ENCODE peak calls at places on chromosomes 13 and 19, in four cellular contexts. A, L, Q and B are unnamed samples.

GRCh38 chr19:32012886-32013635 is 332.3 kb upstream of the ZNF507 start:
- DNase-seq in A (no peak), L (peak), Q (no peak), B (no peak)

GRCh38 chr19:30204721-30205120 is 167.5 kb upstream of the ZNF536 start:
- DNase-seq in A (no peak), L (no peak), Q (no peak), B (no peak)

GRCh38 chr13:21823949-21824348 is 153.1 kb downstream of the FGF9 start:
- DNase-seq in A (no peak), L (no peak), Q (no peak), B (no peak)

GRCh38 chr13:109494955-109495354 is 291.4 kb downstream of the IRS2 start:
- DNase-seq in A (no peak), L (peak), Q (no peak), B (no peak)

GRCh38 chr13:50116430-50116973 is 101.3 kb downstream of the KCNRG start:
- DNase-seq in A (no peak), L (peak), Q (peak), B (no peak)

GRCh38 chr19:56837892-56838679 is 2.4 kb downstream of the PEG3 start:
- DNase-seq in A (no peak), L (peak), Q (peak), B (no peak)

GRCh38 chr13:104796581-104796980 is 1730.4 kb upstream of the SLC10A2 start:
- DNase-seq in A (no peak), L (no peak), Q (no peak), B (no peak)

GRCh38 chr13:65914707-65915106 is 1315.4 kb downstream of the PCDH9 start:
- DNase-seq in A (no peak), L (peak), Q (no peak), B (no peak)

GRCh38 chr19:10450191-10450852 is 30.0 kb downstream of the PDE4A start:
- DNase-seq in A (no peak), L (no peak), Q (no peak), B (no peak)

GRCh38 chr19:55300821-55301458 is 17.1 kb downstream of the BRSK1 start:
- DNase-seq in A (no peak), L (no peak), Q (no peak), B (no peak)

GRCh38 chr19:48441360-48442050 is 4.3 kb upstream of the GRWD1 start:
- DNase-seq in A (no peak), L (no peak), Q (no peak), B (no peak)

GRCh38 chr13:106561551-106562170 is 6.3 kb downstream of the ARGLU1 start:
- DNase-seq in A (no peak), L (no peak), Q (peak), B (no peak)

GRCh38 chr19:12052057-12052570 is 647 bp downstream of the ZNF878 start:
- DNase-seq in A (peak), L (no peak), Q (peak), B (no peak)

GRCh38 chr13:100182894-100183490 is 94.1 kb downstream of the PCCA start:
- DNase-seq in A (no peak), L (no peak), Q (no peak), B (no peak)

GRCh38 chr13:100184095-100184494 is 95.2 kb downstream of the PCCA start:
- DNase-seq in A (no peak), L (no peak), Q (no peak), B (no peak)
- H2AFZ ChIP-seq in A (no peak), L (no peak), Q (no peak), B (no peak)

DNA sequence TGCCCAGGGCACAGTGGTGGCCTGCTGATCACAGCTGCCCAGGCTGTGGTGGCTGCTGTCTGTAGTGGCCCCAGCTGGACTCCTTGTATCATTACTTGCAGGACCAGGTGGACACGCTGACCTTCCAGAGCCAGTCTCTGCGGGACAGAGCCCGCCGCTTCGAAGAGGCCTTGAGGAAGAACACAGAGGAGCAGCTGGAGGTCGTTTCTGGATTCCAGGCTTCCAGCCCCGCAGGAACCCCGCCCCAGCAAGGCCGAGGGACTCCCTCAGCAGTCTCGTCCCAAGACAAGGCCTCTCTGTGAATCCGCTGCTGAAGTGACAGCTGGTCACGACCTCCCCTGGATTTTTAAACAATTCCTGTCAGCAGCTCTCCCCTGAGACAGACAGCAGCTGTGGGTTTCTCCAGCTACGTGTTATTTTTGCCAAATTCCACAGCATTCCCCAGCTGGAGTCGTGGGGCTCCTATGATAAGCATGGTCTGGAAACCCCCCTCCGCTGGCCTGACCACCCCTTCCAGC is 98.3 kb downstream of the SLC7A1 start:
- DNase-seq in A (no peak), L (peak), Q (no peak), B (no peak)
- H2AFZ ChIP-seq in A (no peak), L (no peak), Q (no peak), B (no peak)

DNA sequence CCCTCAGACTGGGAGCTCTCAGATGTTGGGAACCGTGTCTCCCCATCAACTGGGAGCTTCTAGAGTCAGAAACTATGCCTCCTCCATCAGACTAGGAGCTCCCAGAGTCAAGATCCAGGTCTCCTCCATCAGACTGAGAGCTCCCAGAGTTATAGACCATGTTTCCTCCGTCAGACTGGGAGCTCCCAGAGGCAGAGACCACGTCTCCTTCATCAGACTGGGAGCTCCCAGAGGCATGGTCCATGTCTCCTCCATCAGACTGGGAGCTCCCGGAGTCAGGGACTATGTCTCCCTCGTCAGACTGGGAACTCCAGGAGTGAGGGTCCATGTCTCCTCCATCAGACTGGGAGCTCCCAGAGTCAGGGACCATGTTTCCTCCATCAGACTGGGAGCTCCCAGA is 10.0 kb downstream of the CEACAM16 start:
- DNase-seq in A (no peak), L (no peak), Q (no peak), B (no peak)
- H2AFZ ChIP-seq in A (no peak), L (no peak), Q (no peak), B (no peak)

GRCh38 chr13:67143544-67144115 is 86.5 kb downstream of the PCDH9 start:
- DNase-seq in A (peak), L (no peak), Q (no peak), B (no peak)
- H2AFZ ChIP-seq in A (peak), L (no peak), Q (no peak), B (peak)

DNA sequence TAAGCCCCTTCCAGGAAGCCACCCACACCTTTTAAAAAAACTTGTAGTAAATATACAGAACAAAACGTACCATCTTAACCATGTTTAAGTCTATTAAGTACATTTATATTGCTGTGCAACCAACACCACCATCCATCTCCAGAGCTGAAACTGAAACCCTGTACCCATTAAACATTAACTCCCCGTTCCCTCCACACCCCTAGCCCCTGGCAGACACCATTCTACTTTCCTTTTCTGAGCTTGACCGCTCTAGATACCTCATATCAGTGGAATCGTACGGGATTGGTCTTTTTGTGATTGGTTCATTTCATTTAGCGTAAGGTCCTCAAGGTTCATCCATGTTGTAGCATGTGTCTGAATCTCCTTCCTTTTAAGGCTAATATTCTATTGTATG is 13.0 kb upstream of the SPATA13 start:
- DNase-seq in A (no peak), L (no peak), Q (no peak), B (no peak)
- H2AFZ ChIP-seq in A (no peak), L (no peak), Q (no peak), B (no peak)

GRCh38 chr19:53961523-53962345 is 1.0 kb upstream of the CACNG8 start:
- DNase-seq in A (peak), L (no peak), Q (no peak), B (no peak)
- H2AFZ ChIP-seq in A (no peak), L (no peak), Q (no peak), B (no peak)

DNA sequence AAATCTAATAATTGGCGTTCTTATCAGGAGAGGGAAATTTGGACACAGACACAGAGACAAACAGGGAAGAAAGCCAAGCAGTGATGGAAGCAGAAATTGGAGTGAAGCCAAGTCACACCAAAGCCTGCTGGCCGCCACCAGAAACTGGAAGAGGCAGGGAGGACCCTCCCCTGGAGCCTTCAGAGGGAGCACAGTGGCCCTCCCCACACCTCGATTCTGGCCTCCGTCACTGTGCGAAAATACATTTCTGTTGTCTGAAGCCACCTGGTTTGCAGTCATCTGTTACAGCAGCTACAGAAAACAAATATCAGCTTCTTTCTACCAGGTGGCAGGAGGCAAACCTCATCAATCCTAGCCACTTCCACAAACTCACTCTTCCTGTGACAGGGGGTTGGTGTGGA is 8.3 kb upstream of the TLE6 start:
- DNase-seq in A (no peak), L (peak), Q (no peak), B (peak)
- H2AFZ ChIP-seq in A (peak), L (no peak), Q (no peak), B (peak)